ENCODE peak calls at places on chromosomes 5 and 9, in five cellular contexts. One of them, this sample, is unnamed.

GRCh38 chr9:111514967-111515366 is 10.0 kb upstream of the ZNF483 start:
- DNase-seq in M059J: no peak
- DNase-seq in osteoblast: no peak
- DNase-seq in DMS153: no peak
- DNase-seq in neural crest cell: no peak
- DNase-seq in this sample: no peak

GRCh38 chr5:77937015-77937908 is 161.1 kb upstream of the TBCA start:
- DNase-seq in M059J: no peak
- DNase-seq in osteoblast: no peak
- DNase-seq in DMS153: no peak
- DNase-seq in neural crest cell: no peak
- DNase-seq in this sample: no peak

GRCh38 chr5:131536211-131536826 is 98.7 kb downstream of the RAPGEF6 start:
- DNase-seq in M059J: peak
- DNase-seq in osteoblast: no peak
- DNase-seq in DMS153: no peak
- DNase-seq in neural crest cell: no peak
- DNase-seq in this sample: no peak

GRCh38 chr9:73270967-73271722 is 119.5 kb downstream of the ANXA1 start:
- DNase-seq in M059J: peak
- DNase-seq in osteoblast: no peak
- DNase-seq in DMS153: no peak
- DNase-seq in neural crest cell: no peak
- DNase-seq in this sample: no peak

GRCh38 chr9:1941989-1942388 is 73.2 kb upstream of the SMARCA2 start:
- DNase-seq in M059J: no peak
- DNase-seq in osteoblast: no peak
- DNase-seq in DMS153: no peak
- DNase-seq in neural crest cell: no peak
- DNase-seq in this sample: no peak

GRCh38 chr9:104774132-104774531 is 10.2 kb downstream of the NIPSNAP3B start:
- DNase-seq in M059J: no peak
- DNase-seq in osteoblast: no peak
- DNase-seq in DMS153: no peak
- DNase-seq in neural crest cell: no peak
- DNase-seq in this sample: no peak

GRCh38 chr9:12595400-12595799 is 97.8 kb upstream of the TYRP1 start:
- DNase-seq in M059J: no peak
- DNase-seq in osteoblast: no peak
- DNase-seq in DMS153: no peak
- DNase-seq in neural crest cell: no peak
- DNase-seq in this sample: no peak

GRCh38 chr9:87282477-87282991 is 215.1 kb upstream of the DAPK1 start:
- DNase-seq in M059J: peak
- DNase-seq in osteoblast: no peak
- DNase-seq in DMS153: no peak
- DNase-seq in neural crest cell: no peak
- DNase-seq in this sample: no peak

GRCh38 chr9:8955315-8955714 is 1155.7 kb upstream of the DMAC1 start:
- DNase-seq in M059J: no peak
- DNase-seq in osteoblast: no peak
- DNase-seq in DMS153: no peak
- DNase-seq in neural crest cell: no peak
- DNase-seq in this sample: no peak

GRCh38 chr5:75435101-75435500 is 76.3 kb downstream of the CERT1 start:
- DNase-seq in M059J: no peak
- DNase-seq in osteoblast: no peak
- DNase-seq in DMS153: no peak
- DNase-seq in neural crest cell: no peak
- DNase-seq in this sample: no peak

GRCh38 chr5:159504857-159505304 is 174.6 kb upstream of the IL12B start:
- DNase-seq in M059J: peak
- DNase-seq in osteoblast: peak
- DNase-seq in DMS153: no peak
- DNase-seq in neural crest cell: no peak
- DNase-seq in this sample: no peak

GRCh38 chr5:99060306-99061261 is 131.8 kb upstream of the CHD1 start:
- DNase-seq in M059J: peak
- DNase-seq in osteoblast: peak
- DNase-seq in DMS153: peak
- DNase-seq in neural crest cell: peak
- DNase-seq in this sample: peak

GRCh38 chr5:154371687-154372086 is 74.1 kb upstream of the SAP30L start:
- DNase-seq in M059J: no peak
- DNase-seq in osteoblast: peak
- DNase-seq in DMS153: no peak
- DNase-seq in neural crest cell: no peak
- DNase-seq in this sample: no peak

This sample was measured in effector CD4-positive, alpha-beta T cell.